ENCODE peak calls at places on chromosomes 1 and 21, in five cellular contexts. I is OCI-LY7, T is GM23248, P is SK-N-SH, R is GM23338. L is an unnamed sample.
A peak's percentile ranks its signal among the peaks of the same experiment; 100 is the strongest.

GRCh38 chr1:225509770-225510169 is 81.9 kb upstream of the LBR start:
- DNase-seq in R (no peak), T (no peak), I (no peak), P (no peak), L (no peak)

GRCh38 chr1:240644732-240645131 is 32.8 kb upstream of the GREM2 start:
- DNase-seq in P (no peak), R (no peak), T (peak; percentile 52), I (no peak), L (no peak)

GRCh38 chr1:163069142-163069541 is at the start of gene RGS4:
- DNase-seq in P (peak; percentile 73), R (peak; percentile 95), T (peak; percentile 94), I (no peak), L (no peak)

GRCh38 chr1:98389809-98390208 is 271.7 kb upstream of the SNX7 start:
- DNase-seq in P (no peak), R (no peak), I (no peak), T (peak; percentile 87), L (no peak)

GRCh38 chr1:102919659-102920058 is 188.7 kb downstream of the COL11A1 start:
- DNase-seq in T (peak; percentile 63), R (no peak), P (no peak), I (no peak), L (no peak)

GRCh38 chr1:145985502-145986439 is 10.6 kb downstream of the TXNIP start:
- DNase-seq in T (peak; percentile 54), R (peak; percentile 39), P (no peak), I (no peak), L (no peak)

GRCh38 chr1:93616996-93617669 is 64.5 kb downstream of the BCAR3 start:
- DNase-seq in T (peak; percentile 64), I (no peak), R (no peak), P (peak; percentile 68), L (no peak)

GRCh38 chr1:85349224-85349623 is 72.8 kb upstream of the BCL10 start:
- DNase-seq in R (no peak), P (no peak), I (no peak), T (no peak), L (no peak)

GRCh38 chr1:109476825-109477224 is 6.9 kb upstream of the ATXN7L2 start:
- DNase-seq in T (no peak), R (no peak), I (no peak), P (no peak), L (no peak)

GRCh38 chr1:107877092-107877491 is 87.9 kb downstream of the VAV3 start:
- DNase-seq in I (no peak), P (no peak), R (no peak), T (peak; percentile 82), L (no peak)

GRCh38 chr1:119006406-119007279 is 18.5 kb upstream of the TBX15 start:
- DNase-seq in T (no peak), P (no peak), I (no peak), R (peak; percentile 68), L (no peak)

GRCh38 chr1:45892068-45892785 is 88.8 kb downstream of the MAST2 start:
- DNase-seq in R (no peak), I (no peak), T (peak; percentile 91), P (no peak), L (no peak)

GRCh38 chr1:183807549-183808168 is 2.7 kb downstream of the RGL1 start:
- DNase-seq in I (no peak), R (no peak), T (peak; percentile 85), P (no peak), L (peak; percentile 73)

GRCh38 chr1:228794810-228795209 is 59.5 kb downstream of the RHOU start:
- DNase-seq in P (no peak), I (no peak), R (no peak), T (no peak), L (no peak)

GRCh38 chr1:237774246-237774645 is 116.5 kb downstream of the ZP4 start:
- DNase-seq in I (no peak), P (no peak), R (no peak), T (no peak), L (no peak)

GRCh38 chr21:16372546-16372945 is 642.8 kb downstream of the USP25 start:
- DNase-seq in P (no peak), T (no peak), R (no peak), I (no peak), L (no peak)

GRCh38 chr1:201184734-201185453 is 5.7 kb upstream of the IGFN1 start:
- DNase-seq in I (peak; percentile 24), T (peak; percentile 95), R (peak; percentile 80), P (peak; percentile 77), L (peak; percentile 37)

GRCh38 chr21:42426424-42426823 is 22.7 kb downstream of the UBASH3A start:
- DNase-seq in R (no peak), I (no peak), T (no peak), P (no peak), L (no peak)

GRCh38 chr1:96559181-96559580 is 162.4 kb upstream of the PTBP2 start:
- DNase-seq in R (no peak), I (no peak), T (peak; percentile 43), P (no peak), L (no peak)

GRCh38 chr1:41359211-41360073 is 1.8 kb upstream of the FOXO6 start:
- DNase-seq in R (no peak), T (peak; percentile 66), P (no peak), I (no peak), L (no peak)

GRCh38 chr1:9792156-9793042 is 31.4 kb downstream of the CLSTN1 start:
- DNase-seq in I (no peak), P (peak; percentile 80), T (no peak), R (peak; percentile 88), L (no peak)

GRCh38 chr1:90746857-90747256 is 29.8 kb upstream of the BARHL2 start:
- DNase-seq in P (no peak), R (no peak), I (no peak), T (no peak), L (no peak)

GRCh38 chr1:67441183-67441582 is 11.0 kb upstream of the SERBP1 start:
- DNase-seq in T (peak; percentile 46), I (peak; percentile 22), P (peak; percentile 43), R (no peak), L (peak; percentile 57)

GRCh38 chr1:211529453-211529852 is 37.5 kb upstream of the RD3 start:
- DNase-seq in P (no peak), I (no peak), T (peak; percentile 30), R (no peak), L (no peak)

GRCh38 chr1:169271094-169271493 is 96.5 kb downstream of the NME7 start:
- DNase-seq in T (peak; percentile 1), I (peak; percentile 6), P (no peak), R (peak; percentile 28), L (no peak)
- TF ChIP-seq EZH2phosphoT487 in T (no peak), I (no peak), P (no peak), R (no peak), L (no peak)

GRCh38 chr1:230861970-230862595 is 6.2 kb downstream of the C1orf198 start:
- DNase-seq in P (no peak), I (no peak), T (peak; percentile 75), R (no peak), L (no peak)
- H3K4me2 ChIP-seq in P (no peak overlapping the region), I (no peak overlapping the region), T (no peak overlapping the region), R (no peak overlapping the region), L (no peak overlapping the region)

GRCh38 chr1:117003253-117003875 is 1.8 kb downstream of the CD101 start:
- DNase-seq in R (no peak), I (no peak), T (no peak), P (no peak), L (no peak)
- H3K4me3 ChIP-seq in R (no peak overlapping the region), I (no peak overlapping the region), T (no peak overlapping the region), P (no peak overlapping the region), L (no peak overlapping the region)

GRCh38 chr1:61436491-61437120 is 288.3 kb downstream of the TM2D1 start:
- DNase-seq in I (no peak), T (no peak), P (no peak), R (peak; percentile 26), L (no peak)
- TF ChIP-seq EZH2phosphoT487 in I (no peak), T (no peak), P (no peak), R (no peak), L (no peak)

GRCh38 chr1:151720190-151720953 is 950 bp upstream of the RIIAD1 start:
- DNase-seq in I (peak; percentile 10), P (no peak), R (no peak), T (peak; percentile 18), L (peak; percentile 87)
- H3K4me2 ChIP-seq in I (peak overlapping the region; percentile 83), P (peak overlapping the region; percentile 83), R (peak overlapping the region; percentile 93), T (peak overlapping the region; percentile 88), L (peak overlapping the region; percentile 90)

GRCh38 chr1:1437904-1438376 is 2.5 kb downstream of the VWA1 start:
- DNase-seq in T (peak; percentile 20), I (no peak), R (no peak), P (peak; percentile 19), L (no peak)

GRCh38 chr1:1437033-1437903 is 1.8 kb downstream of the VWA1 start:
- DNase-seq in T (no peak), P (peak; percentile 34), R (no peak), I (no peak), L (no peak)

GRCh38 chr1:1439550-1440261 is 4.2 kb downstream of the VWA1 start:
- DNase-seq in T (no peak), I (no peak), P (peak; percentile 30), R (peak; percentile 60), L (no peak)

GRCh38 chr1:1440262-1440772 is 4.8 kb downstream of the VWA1 start:
- DNase-seq in R (no peak), P (peak; percentile 27), I (no peak), T (no peak), L (no peak)

DNA sequence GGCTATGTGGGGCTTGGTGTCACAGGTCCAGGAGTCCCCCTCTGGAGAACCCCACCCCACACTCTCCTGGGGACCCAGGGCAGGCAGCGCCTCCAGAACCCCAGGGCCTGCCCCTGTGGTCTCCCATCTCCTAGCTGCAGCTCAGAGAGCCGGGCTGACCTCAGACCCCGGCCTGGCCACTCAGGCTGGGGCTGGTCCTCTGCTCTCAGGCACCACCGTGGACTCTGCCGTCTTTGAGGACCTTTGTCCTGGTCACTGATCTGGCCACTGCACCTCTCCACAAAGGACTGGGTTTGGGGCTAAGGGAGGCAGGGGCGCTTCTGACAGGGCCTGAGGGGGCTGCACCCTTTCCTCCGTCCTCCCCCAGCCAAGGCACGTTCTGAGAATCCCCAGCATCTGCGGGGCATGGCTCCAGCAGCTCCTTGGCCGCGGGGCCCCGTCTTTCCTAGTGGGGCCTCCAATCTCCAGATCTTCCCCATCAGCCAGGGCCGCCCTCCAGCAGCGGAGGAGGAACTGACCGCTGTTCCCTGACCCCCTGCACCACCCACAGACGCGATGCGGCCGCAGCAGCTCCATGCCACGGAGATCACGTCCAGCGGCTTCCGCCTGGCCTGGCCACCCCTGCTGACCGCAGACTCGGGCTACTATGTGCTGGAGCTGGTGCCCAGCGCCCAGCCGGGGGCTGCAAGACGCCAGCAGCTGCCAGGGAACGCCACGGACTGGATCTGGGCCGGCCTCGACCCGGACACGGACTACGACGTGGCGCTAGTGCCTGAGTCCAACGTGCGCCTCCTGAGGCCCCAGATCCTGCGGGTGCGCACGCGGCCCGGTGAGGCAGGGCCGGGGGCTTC is 3.3 kb downstream of the VWA1 start:
- DNase-seq in I (no peak), R (no peak), P (peak; percentile 32), T (no peak), L (no peak)
- H3K4me3 ChIP-seq in I (no peak overlapping the region), R (no peak overlapping the region), P (no peak overlapping the region), T (no peak overlapping the region), L (no peak overlapping the region)

DNA sequence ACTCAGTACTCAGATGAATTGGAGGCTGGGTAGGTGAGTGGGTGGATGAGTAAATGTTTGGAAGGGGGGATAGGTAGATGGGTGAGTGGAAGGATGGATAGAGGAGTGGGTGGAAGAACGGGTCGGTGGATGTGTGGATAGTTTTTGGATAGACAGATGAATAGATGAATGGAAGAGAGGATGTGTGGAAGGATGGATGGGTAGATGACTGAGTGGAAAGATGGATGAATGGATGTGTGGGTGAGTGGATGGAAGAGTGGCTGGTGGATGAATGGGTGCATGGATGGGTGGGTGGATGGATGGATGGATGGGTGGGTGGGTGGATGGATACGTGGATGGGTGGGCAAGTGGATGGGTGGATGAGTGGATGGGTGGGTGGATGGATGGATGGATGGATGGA is 3.7 kb downstream of the SLC45A1 start:
- DNase-seq in T (no peak), R (no peak), I (no peak), P (no peak), L (no peak)
- TF ChIP-seq EZH2phosphoT487 in T (no peak), R (no peak), I (no peak), P (no peak), L (no peak)